ENCODE peak calls at places on chromosomes 2 and 18, in ten cellular contexts. E is GM12865; T is cardiac muscle cell; L is AG04449; U is right cardiac atrium; Y is B cell; Z is effector memory CD8-positive, alpha-beta T cell; B is spleen; M is memory B cell; N is NT2/D1. K is an unnamed sample.
A peak's percentile ranks its signal among the peaks of the same experiment; 100 is the strongest.

GRCh38 chr2:120749506-120750431 is 14.1 kb downstream of the GLI2 start:
- DNase-seq in E (no peak), T (no peak), L (peak; percentile 80), U (no peak), Y (no peak), Z (no peak), B (peak; percentile 54), M (no peak), N (no peak), K (no peak)

GRCh38 chr2:97726311-97727064 is 13.1 kb downstream of the ZAP70 start:
- DNase-seq in E (no peak), T (peak; percentile 43), L (no peak), U (no peak), Y (no peak), Z (no peak), B (peak; percentile 21), M (no peak), N (no peak), K (no peak)

GRCh38 chr2:65514555-65515195 is 82.3 kb upstream of the SPRED2 start:
- DNase-seq in E (peak; percentile 22), T (no peak), L (peak; percentile 14), U (no peak), Y (no peak), Z (no peak), B (no peak), M (no peak), N (no peak), K (peak; percentile 61)

GRCh38 chr2:183037281-183037659 is 987 bp downstream of the NCKAP1 start:
- DNase-seq in E (no peak), T (peak; percentile 34), L (no peak), U (no peak), Y (no peak), Z (no peak), B (no peak), M (no peak), N (no peak), K (no peak)

GRCh38 chr2:187982668-187983067 is 309.0 kb upstream of the GULP1 start:
- DNase-seq in E (peak; percentile 67), T (peak; percentile 87), L (peak; percentile 78), U (no peak), Y (no peak), Z (no peak), B (no peak), M (no peak), N (no peak), K (no peak)

GRCh38 chr2:169877406-169877805 is 50.2 kb downstream of the UBR3 start:
- DNase-seq in E (peak; percentile 8), T (peak; percentile 63), L (no peak), U (no peak), Y (no peak), Z (no peak), B (no peak), M (no peak), N (no peak), K (no peak)

GRCh38 chr18:58088723-58089074 is 44.7 kb downstream of the NEDD4L start:
- DNase-seq in E (no peak), T (no peak), L (no peak), U (no peak), Y (no peak), Z (no peak), B (no peak), M (no peak), N (no peak), K (no peak)

GRCh38 chr2:127597046-127597983 is 48.6 kb upstream of the GPR17 start:
- DNase-seq in E (no peak), T (no peak), L (no peak), U (no peak), Y (no peak), Z (no peak), B (peak; percentile 66), M (no peak), N (no peak), K (no peak)

GRCh38 chr2:187658952-187659525 is 104.8 kb upstream of the TFPI start:
- DNase-seq in E (peak; percentile 36), T (peak; percentile 39), L (no peak), U (no peak), Y (no peak), Z (no peak), B (no peak), M (no peak), N (peak; percentile 32), K (no peak)

GRCh38 chr2:226411727-226412360 is 387.8 kb downstream of the IRS1 start:
- DNase-seq in E (no peak), T (no peak), L (no peak), U (no peak), Y (no peak), Z (no peak), B (no peak), M (no peak), N (no peak), K (no peak)

K was measured in GM13977.